ENCODE peak calls at places on chromosome 6, in six cellular contexts. One of them, this sample, is unnamed. For H3K4me1, the result is how much of the 10 kb centered on the place peaks cover.

GRCh38 chr6:133184798-133185380 is 56.3 kb upstream of the EYA4 start:
- DNase-seq in adrenal gland: no peak
- DNase-seq in right lobe of liver: no peak
- DNase-seq in spleen: no peak
- DNase-seq in esophagus squamous epithelium: no peak
- DNase-seq in stomach: no peak
- DNase-seq in this sample: no peak

GRCh38 chr6:113858067-113858604 is 991 bp downstream of the MARCKS start:
- DNase-seq in adrenal gland: peak
- DNase-seq in right lobe of liver: peak
- DNase-seq in spleen: peak
- DNase-seq in esophagus squamous epithelium: no peak
- DNase-seq in stomach: peak
- DNase-seq in this sample: peak

GRCh38 chr6:170344631-170345576 is 38.3 kb downstream of the FAM120B start:
- DNase-seq in adrenal gland: peak
- DNase-seq in right lobe of liver: peak
- DNase-seq in spleen: no peak
- DNase-seq in esophagus squamous epithelium: no peak
- DNase-seq in stomach: no peak
- DNase-seq in this sample: no peak

GRCh38 chr6:87747646-87748045 is 45.6 kb upstream of the AKIRIN2 start:
- DNase-seq in adrenal gland: no peak
- DNase-seq in right lobe of liver: no peak
- DNase-seq in spleen: no peak
- DNase-seq in esophagus squamous epithelium: no peak
- DNase-seq in stomach: no peak
- DNase-seq in this sample: no peak

GRCh38 chr6:138970856-138971425 is 17.1 kb downstream of the REPS1 start:
- DNase-seq in adrenal gland: peak
- DNase-seq in right lobe of liver: no peak
- DNase-seq in spleen: no peak
- DNase-seq in esophagus squamous epithelium: no peak
- DNase-seq in stomach: no peak
- DNase-seq in this sample: no peak

GRCh38 chr6:35078226-35078850 is 62.8 kb downstream of the TCP11 start:
- DNase-seq in adrenal gland: peak
- DNase-seq in right lobe of liver: peak
- DNase-seq in spleen: peak
- DNase-seq in esophagus squamous epithelium: no peak
- DNase-seq in stomach: no peak
- DNase-seq in this sample: no peak

GRCh38 chr6:113936093-113936934 is 34.6 kb downstream of the HDAC2 start:
- DNase-seq in adrenal gland: no peak
- DNase-seq in right lobe of liver: no peak
- DNase-seq in spleen: peak
- DNase-seq in esophagus squamous epithelium: no peak
- DNase-seq in stomach: no peak
- DNase-seq in this sample: no peak

GRCh38 chr6:38153076-38153475 is 333.5 kb downstream of the ZFAND3 start:
- DNase-seq in adrenal gland: no peak
- DNase-seq in right lobe of liver: no peak
- DNase-seq in spleen: no peak
- DNase-seq in esophagus squamous epithelium: no peak
- DNase-seq in stomach: no peak
- DNase-seq in this sample: peak

GRCh38 chr6:108544586-108544985 is 16.1 kb upstream of the FOXO3 start:
- DNase-seq in adrenal gland: no peak
- DNase-seq in right lobe of liver: no peak
- DNase-seq in spleen: no peak
- DNase-seq in esophagus squamous epithelium: no peak
- DNase-seq in stomach: no peak
- DNase-seq in this sample: no peak

GRCh38 chr6:2412731-2413130 is 167.3 kb upstream of the GMDS start:
- DNase-seq in adrenal gland: no peak
- DNase-seq in right lobe of liver: no peak
- DNase-seq in spleen: no peak
- DNase-seq in esophagus squamous epithelium: no peak
- DNase-seq in stomach: no peak
- DNase-seq in this sample: no peak

GRCh38 chr6:167549187-167549586 is 224.3 kb downstream of the TTLL2 start:
- DNase-seq in adrenal gland: no peak
- DNase-seq in right lobe of liver: no peak
- DNase-seq in spleen: no peak
- DNase-seq in esophagus squamous epithelium: no peak
- DNase-seq in stomach: no peak
- DNase-seq in this sample: no peak

GRCh38 chr6:167553716-167554115 is 228.8 kb downstream of the TTLL2 start:
- DNase-seq in adrenal gland: no peak
- DNase-seq in right lobe of liver: no peak
- DNase-seq in spleen: no peak
- DNase-seq in esophagus squamous epithelium: no peak
- DNase-seq in stomach: no peak
- DNase-seq in this sample: no peak

GRCh38 chr6:167552961-167553360 is 228.1 kb downstream of the TTLL2 start:
- DNase-seq in adrenal gland: no peak
- DNase-seq in right lobe of liver: no peak
- DNase-seq in spleen: no peak
- DNase-seq in esophagus squamous epithelium: no peak
- DNase-seq in stomach: no peak
- DNase-seq in this sample: no peak

GRCh38 chr6:167551634-167552630 is 227.0 kb downstream of the TTLL2 start:
- DNase-seq in adrenal gland: no peak
- DNase-seq in right lobe of liver: no peak
- DNase-seq in spleen: no peak
- DNase-seq in esophagus squamous epithelium: no peak
- DNase-seq in stomach: no peak
- DNase-seq in this sample: no peak

DNA sequence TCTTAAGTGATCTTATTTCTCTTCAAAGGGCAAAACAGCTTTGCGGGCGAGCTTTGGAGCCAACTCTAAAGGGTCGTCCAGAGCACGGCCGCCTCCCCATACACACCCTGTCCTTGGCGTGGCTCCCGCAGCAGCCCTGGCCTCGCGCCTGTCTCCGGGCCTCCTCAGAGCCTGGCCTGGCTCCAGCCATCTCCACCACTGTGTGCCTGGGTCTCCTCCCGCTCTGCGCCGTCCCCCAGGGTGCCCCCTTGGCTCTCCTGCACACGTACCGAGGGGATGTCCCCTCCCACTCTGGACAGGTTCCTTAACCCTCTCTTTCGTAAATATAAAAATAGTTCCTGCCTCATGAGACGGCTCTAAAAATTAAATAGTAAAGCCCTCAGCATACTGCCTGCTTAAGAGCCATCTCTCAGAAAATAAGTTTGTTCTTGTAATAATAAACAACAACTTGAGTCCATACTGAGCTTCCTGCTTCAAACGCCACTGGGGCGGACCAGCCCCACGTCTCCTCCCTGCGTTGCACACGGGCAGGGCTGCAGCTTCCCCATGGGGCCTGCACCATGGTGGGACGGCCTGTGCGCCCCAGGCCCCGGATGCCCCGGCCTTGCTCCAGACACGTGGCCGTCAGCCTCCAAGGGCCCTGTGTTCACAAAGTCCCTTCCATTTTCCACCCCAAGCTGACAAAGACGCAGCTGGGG is 226.2 kb downstream of the TTLL2 start:
- DNase-seq in adrenal gland: peak
- DNase-seq in right lobe of liver: peak
- DNase-seq in spleen: peak
- DNase-seq in esophagus squamous epithelium: no peak
- DNase-seq in stomach: peak
- DNase-seq in this sample: peak
- H3K4me1 ChIP-seq in adrenal gland: under half
- H3K4me1 ChIP-seq in right lobe of liver: under half
- H3K4me1 ChIP-seq in spleen: under half
- H3K4me1 ChIP-seq in esophagus squamous epithelium: under half
- H3K4me1 ChIP-seq in stomach: under half
- H3K4me1 ChIP-seq in this sample: under half

GRCh38 chr6:162976141-162976540 is 248.4 kb downstream of the PACRG start:
- DNase-seq in adrenal gland: no peak
- DNase-seq in right lobe of liver: no peak
- DNase-seq in spleen: no peak
- DNase-seq in esophagus squamous epithelium: no peak
- DNase-seq in stomach: no peak
- DNase-seq in this sample: no peak
- TF ChIP-seq POLR2A in adrenal gland: no peak
- TF ChIP-seq POLR2A in right lobe of liver: no peak
- TF ChIP-seq POLR2A in spleen: no peak
- TF ChIP-seq POLR2A in esophagus squamous epithelium: no peak
- TF ChIP-seq POLR2A in stomach: no peak
- TF ChIP-seq POLR2A in this sample: no peak

GRCh38 chr6:146985111-146985510 is 219.1 kb upstream of the STXBP5 start:
- DNase-seq in adrenal gland: no peak
- DNase-seq in right lobe of liver: no peak
- DNase-seq in spleen: no peak
- DNase-seq in esophagus squamous epithelium: no peak
- DNase-seq in stomach: no peak
- DNase-seq in this sample: no peak

GRCh38 chr6:146990821-146991798 is 213.1 kb upstream of the STXBP5 start:
- DNase-seq in adrenal gland: peak
- DNase-seq in right lobe of liver: no peak
- DNase-seq in spleen: no peak
- DNase-seq in esophagus squamous epithelium: no peak
- DNase-seq in stomach: no peak
- DNase-seq in this sample: no peak

GRCh38 chr6:146985966-146986365 is 218.3 kb upstream of the STXBP5 start:
- DNase-seq in adrenal gland: no peak
- DNase-seq in right lobe of liver: no peak
- DNase-seq in spleen: no peak
- DNase-seq in esophagus squamous epithelium: no peak
- DNase-seq in stomach: no peak
- DNase-seq in this sample: no peak

GRCh38 chr6:146984251-146984924 is 219.8 kb upstream of the STXBP5 start:
- DNase-seq in adrenal gland: no peak
- DNase-seq in right lobe of liver: no peak
- DNase-seq in spleen: no peak
- DNase-seq in esophagus squamous epithelium: no peak
- DNase-seq in stomach: no peak
- DNase-seq in this sample: no peak

GRCh38 chr6:146990284-146990683 is 213.9 kb upstream of the STXBP5 start:
- DNase-seq in adrenal gland: peak
- DNase-seq in right lobe of liver: no peak
- DNase-seq in spleen: no peak
- DNase-seq in esophagus squamous epithelium: no peak
- DNase-seq in stomach: no peak
- DNase-seq in this sample: no peak
- H3K27ac ChIP-seq in adrenal gland: no peak
- H3K27ac ChIP-seq in right lobe of liver: no peak
- H3K27ac ChIP-seq in spleen: no peak
- H3K27ac ChIP-seq in esophagus squamous epithelium: no peak
- H3K27ac ChIP-seq in stomach: no peak
- H3K27ac ChIP-seq in this sample: no peak

DNA sequence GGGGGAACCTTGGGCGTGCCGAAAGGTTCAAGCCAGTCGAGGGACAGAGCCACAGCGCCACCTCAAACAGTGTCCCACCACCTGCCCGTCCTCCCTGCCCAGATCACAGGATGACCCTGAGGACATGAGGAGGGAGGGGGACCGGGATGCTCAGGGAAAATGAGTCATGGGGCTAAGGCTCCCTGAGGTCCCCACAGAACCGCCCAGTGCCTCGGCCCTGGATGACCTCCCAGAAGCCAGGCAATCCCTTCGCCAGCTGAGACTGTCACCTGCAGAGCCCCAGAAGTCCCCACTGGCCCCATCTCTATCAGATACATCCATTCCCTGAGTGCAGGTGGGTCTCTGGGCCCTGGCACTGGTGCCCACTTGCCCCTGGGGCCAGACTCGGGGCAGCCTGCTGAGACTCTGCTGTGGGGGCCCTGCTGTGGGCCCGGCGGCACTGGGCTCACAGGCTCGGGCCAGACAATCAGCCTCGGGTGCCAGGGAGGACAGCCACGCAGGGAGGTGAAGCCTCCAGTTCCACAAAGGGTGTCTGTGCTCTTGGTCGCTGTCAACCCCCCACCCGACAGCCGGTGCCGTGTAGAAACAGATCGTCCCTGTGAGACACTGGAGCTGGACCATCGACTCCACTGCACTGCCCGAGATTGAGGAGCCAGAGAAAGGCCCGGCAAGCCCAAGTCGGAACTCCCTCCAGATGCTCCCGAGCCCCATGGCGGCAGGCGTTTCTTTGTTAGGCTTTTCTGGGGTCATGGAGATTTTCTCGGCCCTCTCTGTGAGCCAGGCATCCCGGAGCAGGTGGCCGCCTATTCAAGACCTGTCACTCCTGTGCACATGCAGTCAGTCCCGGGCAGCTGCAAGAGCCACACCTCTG is 26.1 kb downstream of the PXDC1 start:
- DNase-seq in adrenal gland: no peak
- DNase-seq in right lobe of liver: no peak
- DNase-seq in spleen: peak
- DNase-seq in esophagus squamous epithelium: no peak
- DNase-seq in stomach: no peak
- DNase-seq in this sample: no peak
- H3K4me1 ChIP-seq in adrenal gland: under half
- H3K4me1 ChIP-seq in right lobe of liver: under half
- H3K4me1 ChIP-seq in spleen: under half
- H3K4me1 ChIP-seq in esophagus squamous epithelium: under half
- H3K4me1 ChIP-seq in stomach: under half
- H3K4me1 ChIP-seq in this sample: under half

This sample was measured in body of pancreas.